ENCODE peak calls at places on chromosomes 11 and 22, in six cellular contexts. X, F, U, T, L and M are unnamed samples.

GRCh38 chr11:17354070-17354924 is 2.7 kb downstream of the NCR3LG1 start:
- DNase-seq in U (peak), T (peak), L (peak), F (peak), X (peak), M (peak)

GRCh38 chr11:9150944-9151343 is 59.5 kb upstream of the SCUBE2 start:
- DNase-seq in T (no peak), U (no peak), F (peak), X (no peak), L (no peak), M (no peak)

GRCh38 chr11:126603486-126603885 is 248.0 kb downstream of the ST3GAL4 start:
- DNase-seq in T (no peak), U (no peak), X (no peak), L (no peak), F (no peak), M (no peak)

GRCh38 chr11:79054636-79055035 is 386.2 kb downstream of the TENM4 start:
- DNase-seq in F (peak), L (no peak), U (no peak), T (no peak), X (no peak), M (peak)

GRCh38 chr11:105219269-105219668 is 79.7 kb upstream of the CARD18 start:
- DNase-seq in T (peak), X (no peak), U (no peak), F (no peak), L (no peak), M (peak)

GRCh38 chr11:41498726-41499125 is 39.3 kb upstream of the LRRC4C start:
- DNase-seq in F (peak), T (peak), U (no peak), X (peak), L (no peak), M (peak)

GRCh38 chr22:19691721-19692341 is 22.5 kb upstream of the SEPTIN5 start:
- DNase-seq in U (no peak), X (peak), L (peak), F (peak), T (peak), M (peak)

GRCh38 chr11:119347940-119348339 is 1.4 kb upstream of the MFRP start:
- DNase-seq in F (peak), U (no peak), L (no peak), T (no peak), X (no peak), M (no peak)

GRCh38 chr11:42043312-42043711 is 583.9 kb upstream of the LRRC4C start:
- DNase-seq in X (no peak), T (no peak), F (no peak), L (no peak), U (no peak), M (peak)

GRCh38 chr11:69825941-69826340 is 6.7 kb upstream of the FGF3 start:
- DNase-seq in X (no peak), T (no peak), L (no peak), U (no peak), F (no peak), M (no peak)

GRCh38 chr22:35517769-35518530 is 22.7 kb upstream of the RASD2 start:
- DNase-seq in F (peak), L (no peak), U (no peak), T (no peak), X (peak), M (peak)

GRCh38 chr11:7347611-7348431 is 96.1 kb downstream of the SYT9 start:
- DNase-seq in U (no peak), X (no peak), F (no peak), T (no peak), L (no peak), M (no peak)

GRCh38 chr11:106585061-106585460 is 433.2 kb downstream of the GUCY1A2 start:
- DNase-seq in F (peak), L (no peak), T (peak), U (no peak), X (peak), M (peak)

GRCh38 chr11:104163100-104164027 is 583 bp downstream of the PDGFD start:
- DNase-seq in X (peak), T (peak), U (no peak), F (peak), L (no peak), M (no peak)

GRCh38 chr22:27801197-27801615 is 350 bp downstream of the MN1 start:
- DNase-seq in U (no peak), X (peak), T (peak), L (no peak), F (peak), M (peak)

GRCh38 chr22:39253427-39254070 is 8.8 kb upstream of the PDGFB start:
- DNase-seq in X (peak), F (peak), L (peak), T (peak), U (peak), M (peak)

GRCh38 chr22:26170112-26170492 is 840 bp downstream of the SEZ6L start:
- DNase-seq in F (no peak), L (no peak), T (peak), U (no peak), X (no peak), M (no peak)

GRCh38 chr11:47274495-47275235 is 4.7 kb downstream of the MADD start:
- DNase-seq in T (no peak), L (no peak), U (no peak), X (no peak), F (no peak), M (no peak)

GRCh38 chr11:103806130-103806900 is 230.1 kb upstream of the DDI1 start:
- DNase-seq in L (no peak), T (no peak), X (peak), U (no peak), F (peak), M (peak)

GRCh38 chr11:279966-280761 is 2.0 kb downstream of the NLRP6 start:
- DNase-seq in X (no peak), T (peak), F (peak), U (no peak), L (no peak), M (no peak)

GRCh38 chr11:111236355-111236754 is 9.2 kb upstream of the POU2AF2 start:
- DNase-seq in X (no peak), F (no peak), U (no peak), L (no peak), T (no peak), M (no peak)

GRCh38 chr22:43980579-43980978 is 25.3 kb downstream of the SAMM50 start:
- DNase-seq in X (no peak), T (no peak), U (no peak), L (no peak), F (no peak), M (no peak)

GRCh38 chr11:85783758-85784157 is 27.2 kb downstream of the SYTL2 start:
- DNase-seq in X (no peak), F (no peak), L (no peak), T (no peak), U (no peak), M (no peak)

GRCh38 chr11:76371170-76371569 is 9.8 kb downstream of the THAP12 start:
- DNase-seq in X (peak), T (no peak), U (no peak), L (peak), F (peak), M (peak)

GRCh38 chr11:88454881-88455280 is 117.3 kb upstream of the CTSC start:
- DNase-seq in T (no peak), F (peak), L (no peak), X (no peak), U (peak), M (peak)

GRCh38 chr22:45903355-45904149 is 73.4 kb downstream of the WNT7B start:
- DNase-seq in L (no peak), T (no peak), X (peak), U (no peak), F (peak), M (peak)

GRCh38 chr11:35794850-35795249 is 132.3 kb downstream of the TRIM44 start:
- DNase-seq in X (no peak), T (no peak), F (peak), L (no peak), U (no peak), M (peak)

GRCh38 chr22:35308480-35308945 is 8.8 kb downstream of the TOM1 start:
- DNase-seq in U (peak), X (no peak), T (no peak), F (no peak), L (no peak), M (no peak)

GRCh38 chr11:70205049-70205725 is 2.1 kb downstream of the FADD start:
- DNase-seq in F (peak), L (no peak), X (no peak), U (no peak), T (no peak), M (no peak)

GRCh38 chr22:31530816-31531180 is 34.5 kb downstream of the SFI1 start:
- DNase-seq in X (no peak), L (no peak), U (no peak), F (peak), T (no peak), M (peak)

GRCh38 chr11:70881948-70882715 is 370.2 kb downstream of the SHANK2 start:
- DNase-seq in L (no peak), T (peak), U (no peak), F (no peak), X (no peak), M (no peak)

GRCh38 chr11:128448487-128448886 is 138.9 kb downstream of the ETS1 start:
- DNase-seq in L (peak), X (peak), T (peak), F (peak), U (no peak), M (peak)

GRCh38 chr11:18010271-18010670 is 2.6 kb downstream of the SERGEF start:
- DNase-seq in X (no peak), F (peak), T (no peak), U (no peak), L (no peak), M (no peak)

GRCh38 chr11:15073361-15074205 is at the start of gene CALCB:
- DNase-seq in T (peak), L (no peak), F (peak), X (peak), U (no peak), M (no peak)

GRCh38 chr11:69797156-69797555 is 22.0 kb upstream of the FGF4 start:
- DNase-seq in F (no peak), X (no peak), T (no peak), U (no peak), L (no peak), M (no peak)

GRCh38 chr11:20762980-20763379 is 93.6 kb downstream of the NELL1 start:
- DNase-seq in F (no peak), U (no peak), X (no peak), L (no peak), T (no peak), M (no peak)

GRCh38 chr11:69361048-69361447 is 67.1 kb downstream of the MYEOV start:
- DNase-seq in F (no peak), X (no peak), T (no peak), L (no peak), U (no peak), M (no peak)

GRCh38 chr11:65290448-65291165 is 24.1 kb upstream of the CDC42EP2 start:
- DNase-seq in X (peak), U (no peak), L (no peak), F (peak), T (no peak), M (peak)
- H3K4me2 ChIP-seq in X (peak), U (no peak), L (no peak), F (peak), T (no peak), M (peak)

GRCh38 chr22:30196141-30196866 is 50.3 kb downstream of the LIF start:
- DNase-seq in L (peak), F (peak), X (peak), T (peak), U (no peak), M (peak)
- TF ChIP-seq EZH2phosphoT487 in L (no peak), F (peak), X (no peak), T (no peak), U (no peak), M (no peak)

DNA sequence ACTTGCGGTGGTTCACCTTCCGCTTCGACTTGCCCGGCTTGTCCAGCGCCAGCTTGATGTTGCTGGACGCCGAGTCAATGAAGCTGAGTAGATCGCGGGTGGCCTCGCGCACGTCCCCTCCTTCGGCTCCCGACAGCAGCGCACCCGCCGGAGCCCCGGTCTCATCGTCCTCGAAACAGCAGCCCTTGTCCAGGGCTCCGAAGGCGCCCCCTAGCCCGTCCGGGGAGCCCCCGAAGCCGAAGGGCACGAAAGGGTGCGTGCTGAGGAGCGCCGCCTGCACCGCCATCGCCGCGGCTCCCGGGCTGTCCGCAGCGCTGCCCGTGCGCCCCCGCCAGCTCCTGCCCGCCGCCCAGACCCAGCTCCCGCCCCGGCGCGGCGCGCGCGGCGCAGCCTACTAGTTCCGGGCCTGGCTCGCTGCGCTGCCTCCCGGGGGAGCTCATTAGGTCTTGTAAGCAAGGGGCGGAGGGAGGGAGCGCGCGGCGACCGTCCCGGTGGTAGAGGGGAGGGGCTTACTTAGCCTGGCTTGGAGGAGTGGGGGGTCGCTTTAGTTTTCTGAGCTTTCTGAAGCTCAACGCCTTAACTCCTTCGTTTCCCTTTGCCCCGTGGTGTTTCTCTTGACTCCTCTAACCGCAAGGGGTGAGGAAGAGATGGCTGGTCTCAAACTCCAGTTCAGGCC is at the start of gene FAM181B:
- DNase-seq in F (peak), U (no peak), L (no peak), X (peak), T (peak), M (no peak)
- TF ChIP-seq EZH2 in F (peak), U (no peak), L (no peak), X (no peak), T (no peak), M (no peak)

GRCh38 chr22:48577014-48577690 is 1250.5 kb downstream of the BRD1 start:
- DNase-seq in X (peak), T (no peak), U (no peak), L (no peak), F (no peak), M (no peak)

GRCh38 chr22:48579915-48580279 is 1247.8 kb downstream of the BRD1 start:
- DNase-seq in X (no peak), L (no peak), F (no peak), U (no peak), T (no peak), M (no peak)

GRCh38 chr22:48579035-48579914 is 1248.4 kb downstream of the BRD1 start:
- DNase-seq in X (peak), L (no peak), T (no peak), F (no peak), U (no peak), M (no peak)

GRCh38 chr22:48577691-48578090 is 1250.0 kb downstream of the BRD1 start:
- DNase-seq in T (no peak), X (no peak), L (no peak), U (no peak), F (no peak), M (no peak)

GRCh38 chr22:48578138-48579034 is 1249.3 kb downstream of the BRD1 start:
- DNase-seq in F (no peak), U (no peak), L (no peak), T (no peak), X (no peak), M (no peak)
- H3K4me2 ChIP-seq in F (no peak), U (no peak), L (no peak), T (no peak), X (no peak), M (no peak)

GRCh38 chr11:12229450-12230229 is 119.2 kb downstream of the MICAL2 start:
- DNase-seq in L (no peak), T (no peak), X (peak), U (no peak), F (no peak), M (peak)

GRCh38 chr11:12234216-12234615 is 123.8 kb downstream of the MICAL2 start:
- DNase-seq in L (no peak), U (no peak), T (no peak), F (no peak), X (no peak), M (no peak)

GRCh38 chr11:12232819-12233601 is 122.6 kb downstream of the MICAL2 start:
- DNase-seq in F (peak), L (peak), X (no peak), U (no peak), T (no peak), M (peak)

GRCh38 chr11:12233602-12233925 is 123.2 kb downstream of the MICAL2 start:
- DNase-seq in L (no peak), U (no peak), X (no peak), F (no peak), T (no peak), M (no peak)

DNA sequence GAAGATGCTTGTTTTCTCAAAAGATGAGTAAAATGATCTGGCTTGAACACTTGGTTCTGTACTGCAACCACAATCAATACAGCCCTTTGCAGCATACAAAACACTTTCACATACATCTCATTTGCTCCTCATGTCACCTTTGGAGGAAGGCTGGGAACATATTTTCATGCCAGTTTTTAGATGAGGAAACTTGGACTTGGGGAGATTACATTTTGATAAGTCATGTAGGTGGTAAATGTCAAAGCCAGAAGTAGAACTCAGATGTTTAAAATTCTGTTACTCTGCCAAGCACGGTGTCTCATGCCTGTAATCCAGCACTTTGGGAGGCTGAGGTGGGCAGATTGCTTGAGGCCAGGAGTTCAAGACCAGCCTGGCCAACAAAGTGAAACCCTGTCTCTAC is 121.8 kb downstream of the MICAL2 start:
- DNase-seq in X (no peak), L (no peak), F (peak), T (no peak), U (no peak), M (peak)
- TF ChIP-seq EZH2phosphoT487 in X (no peak), L (no peak), F (no peak), T (no peak), U (no peak), M (no peak)

GRCh38 chr11:62921201-62921572 is at the start of gene CHRM1:
- DNase-seq in F (no peak), L (no peak), U (no peak), T (no peak), X (no peak), M (peak)
- TF ChIP-seq EZH2 in F (no peak), L (no peak), U (no peak), T (no peak), X (no peak), M (no peak)